ENCODE peak calls at places on chromosomes 5 and 9, in six cellular contexts. F, N, O, P, X and W are unnamed samples.

GRCh38 chr5:79333852-79334557 is 98.1 kb downstream of the JMY start:
- DNase-seq in F (peak; percentile 10), N (no peak), O (no peak), P (no peak), X (no peak), W (no peak)

GRCh38 chr9:78618735-78619134 is 321.8 kb downstream of the PSAT1 start:
- DNase-seq in F (no peak), N (no peak), O (no peak), P (no peak), X (no peak), W (no peak)

GRCh38 chr5:168365581-168366081 is 74.2 kb downstream of the WWC1 start:
- DNase-seq in F (peak; percentile 28), N (no peak), O (peak; percentile 95), P (peak; percentile 69), X (no peak), W (peak; percentile 74)

GRCh38 chr9:122580360-122580759 is 2.8 kb downstream of the OR1L8 start:
- DNase-seq in F (no peak), N (no peak), O (no peak), P (no peak), X (no peak), W (no peak)

GRCh38 chr9:123375725-123376132 is 19.7 kb downstream of the CRB2 start:
- DNase-seq in F (peak; percentile 37), N (peak; percentile 78), O (no peak), P (peak; percentile 85), X (peak; percentile 84), W (no peak)

GRCh38 chr9:68500457-68501158 is 40.1 kb downstream of the TMEM252 start:
- DNase-seq in F (peak; percentile 43), N (no peak), O (no peak), P (no peak), X (no peak), W (no peak)

GRCh38 chr9:91001146-91001611 is 199.6 kb downstream of the SYK start:
- DNase-seq in F (no peak), N (no peak), O (peak; percentile 69), P (no peak), X (no peak), W (peak; percentile 39)

GRCh38 chr9:122138560-122139268 is 20.9 kb downstream of the NDUFA8 start:
- DNase-seq in F (peak; percentile 63), N (no peak), O (no peak), P (no peak), X (no peak), W (no peak)

GRCh38 chr9:27701029-27701428 is 127.7 kb upstream of the C9orf72 start:
- DNase-seq in F (no peak), N (no peak), O (no peak), P (no peak), X (no peak), W (no peak)

GRCh38 chr9:124788542-124789217 is 11.7 kb downstream of the OLFML2A start:
- DNase-seq in F (no peak), N (no peak), O (no peak), P (no peak), X (peak; percentile 30), W (no peak)

GRCh38 chr9:136143215-136144001 is 24.7 kb upstream of the TMEM250 start:
- DNase-seq in F (peak; percentile 31), N (peak; percentile 56), O (no peak), P (no peak), X (no peak), W (no peak)

GRCh38 chr9:133449760-133450159 is 10.0 kb upstream of the CACFD1 start:
- DNase-seq in F (peak; percentile 50), N (no peak), O (peak; percentile 49), P (peak; percentile 57), X (no peak), W (peak; percentile 90)

GRCh38 chr9:94445846-94446245 is 109.0 kb upstream of the PCAT7 start:
- DNase-seq in F (no peak), N (no peak), O (no peak), P (no peak), X (no peak), W (no peak)

GRCh38 chr9:87011551-87011950 is 64.2 kb upstream of the GAS1 start:
- DNase-seq in F (no peak), N (peak; percentile 61), O (no peak), P (no peak), X (no peak), W (no peak)

GRCh38 chr5:61599370-61600140 is 267.5 kb downstream of the ZSWIM6 start:
- DNase-seq in F (peak; percentile 7), N (no peak), O (peak; percentile 24), P (no peak), X (no peak), W (no peak)

GRCh38 chr5:115033861-115034260 is 135.8 kb downstream of the TRIM36 start:
- DNase-seq in F (peak; percentile 6), N (no peak), O (no peak), P (no peak), X (no peak), W (no peak)

GRCh38 chr9:83062653-83063527 is at the start of gene RASEF:
- DNase-seq in F (no peak), N (peak; percentile 94), O (peak; percentile 45), P (peak; percentile 85), X (no peak), W (peak; percentile 82)

GRCh38 chr5:39102684-39103155 is 28.5 kb upstream of the RICTOR start:
- DNase-seq in F (peak; percentile 90), N (no peak), O (no peak), P (no peak), X (no peak), W (no peak)

GRCh38 chr5:118243068-118243467 is 745.3 kb downstream of the DTWD2 start:
- DNase-seq in F (no peak), N (no peak), O (no peak), P (no peak), X (no peak), W (no peak)

GRCh38 chr9:115650768-115651167 is 502.8 kb upstream of the PAPPA start:
- DNase-seq in F (no peak), N (no peak), O (no peak), P (no peak), X (no peak), W (no peak)

GRCh38 chr5:167012281-167013034 is 1279.0 kb upstream of the WWC1 start:
- DNase-seq in F (no peak), N (no peak), O (no peak), P (no peak), X (no peak), W (no peak)

GRCh38 chr9:37999501-38000189 is 69.4 kb downstream of the SHB start:
- DNase-seq in F (no peak), N (no peak), O (no peak), P (no peak), X (no peak), W (no peak)

GRCh38 chr5:158976035-158976434 is 123.7 kb downstream of the EBF1 start:
- DNase-seq in F (no peak), N (no peak), O (no peak), P (no peak), X (no peak), W (no peak)

DNA sequence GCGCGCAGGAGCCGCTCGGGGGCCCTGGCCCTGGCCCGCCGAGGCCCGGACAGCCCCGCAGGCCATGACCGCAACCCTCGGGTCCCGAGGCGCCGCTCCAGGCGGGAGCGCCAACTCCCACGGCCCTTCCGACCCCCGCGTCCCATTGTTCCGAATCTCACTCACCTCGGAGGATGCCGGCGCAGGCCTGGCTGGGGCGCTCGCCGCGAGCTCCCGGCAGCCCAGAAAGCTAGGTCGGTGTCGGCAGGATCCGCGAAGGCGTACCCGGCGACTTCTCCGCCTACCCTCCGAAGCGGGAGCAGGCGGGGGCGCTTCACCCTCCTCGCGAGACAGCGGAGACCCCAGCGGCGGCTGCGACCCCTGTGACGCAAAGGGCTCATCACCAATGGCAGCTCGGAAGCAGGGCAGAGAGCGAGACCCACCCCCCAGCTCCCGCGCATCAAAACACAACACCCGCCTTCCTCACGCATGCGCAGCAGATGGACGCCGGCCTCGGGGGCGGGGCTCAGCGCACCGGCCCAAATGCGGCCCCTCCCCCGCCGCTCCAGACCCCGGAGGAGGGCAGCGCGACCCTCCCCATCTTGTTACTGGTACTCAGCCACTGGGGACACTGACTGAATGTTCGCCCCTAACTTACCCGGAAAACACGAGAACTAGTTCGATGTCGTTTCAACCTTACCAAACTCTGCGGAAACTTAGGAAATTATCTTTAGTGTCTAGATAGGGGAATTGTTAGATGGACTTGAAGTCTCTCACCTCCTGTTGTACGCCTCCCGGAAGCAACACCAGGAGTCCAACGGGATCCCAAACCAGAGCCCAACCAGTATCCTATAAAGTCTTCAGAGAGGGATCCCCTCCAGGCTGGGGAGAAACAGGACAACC is 1.3 kb upstream of the SMIM27 start:
- DNase-seq in F (peak; percentile 93), N (peak; percentile 97), O (peak; percentile 89), P (peak; percentile 93), X (peak; percentile 97), W (peak; percentile 90)
- TF ChIP-seq POLR2AphosphoS5 in F (peak; percentile 57), N (peak; percentile 81), O (peak; percentile 64), P (peak; percentile 70), X (peak; percentile 81), W (peak; percentile 38)

DNA sequence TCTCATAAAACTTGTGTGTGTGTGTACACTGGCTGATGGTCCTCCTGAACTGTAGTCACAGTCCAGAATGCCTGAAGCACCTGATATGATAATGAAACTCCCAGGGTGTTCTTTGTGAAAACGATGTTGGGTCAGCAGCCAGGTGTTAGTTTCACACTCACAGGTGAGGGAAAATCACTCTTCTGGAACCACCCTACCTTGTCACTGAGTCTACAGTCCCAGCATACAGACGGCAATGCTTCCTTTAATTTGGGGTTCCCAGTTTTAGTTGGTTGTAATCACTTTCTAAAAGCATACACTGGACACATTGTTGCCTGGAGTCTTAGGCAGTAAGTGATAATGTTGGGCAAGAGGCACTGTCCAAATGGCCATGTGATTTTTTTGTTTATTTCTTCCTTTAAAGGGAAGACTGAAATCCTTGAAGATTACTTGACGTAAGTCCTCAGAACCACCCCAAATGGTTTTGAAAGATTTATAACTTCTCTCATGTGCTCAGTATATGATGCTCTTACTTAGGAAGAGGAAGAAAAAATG is 18.2 kb upstream of the MGAT1 start:
- DNase-seq in F (no peak), N (no peak), O (no peak), P (peak; percentile 41), X (no peak), W (no peak)
- H3K27ac ChIP-seq in F (no peak overlapping the region), N (peak overlapping the region; percentile 68), O (peak overlapping the region; percentile 88), P (peak overlapping the region; percentile 66), X (peak overlapping the region; percentile 64), W (peak overlapping the region; percentile 48)

DNA sequence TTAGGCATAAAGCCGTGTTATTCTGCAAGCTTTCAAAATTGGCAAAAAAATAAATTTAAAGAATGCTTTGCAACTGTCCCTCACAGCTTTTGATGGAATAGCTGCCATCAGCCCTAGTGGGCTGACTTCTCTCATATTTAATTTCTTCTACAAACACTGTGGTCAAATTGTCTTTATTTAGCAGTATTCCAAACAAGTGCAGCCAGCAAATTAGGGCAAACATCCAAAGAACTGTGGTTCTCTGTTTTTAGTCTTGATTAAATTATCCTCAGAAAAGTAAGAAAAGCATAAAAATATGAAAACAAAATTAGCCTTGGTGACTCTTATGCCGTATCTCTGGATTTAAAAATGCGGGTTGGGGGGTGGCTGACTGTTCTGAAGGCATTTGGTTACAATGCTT is 95.8 kb upstream of the RETREG1 start:
- DNase-seq in F (no peak), N (no peak), O (no peak), P (no peak), X (no peak), W (no peak)
- TF ChIP-seq POLR2AphosphoS5 in F (no peak), N (no peak), O (no peak), P (no peak), X (no peak), W (no peak)

DNA sequence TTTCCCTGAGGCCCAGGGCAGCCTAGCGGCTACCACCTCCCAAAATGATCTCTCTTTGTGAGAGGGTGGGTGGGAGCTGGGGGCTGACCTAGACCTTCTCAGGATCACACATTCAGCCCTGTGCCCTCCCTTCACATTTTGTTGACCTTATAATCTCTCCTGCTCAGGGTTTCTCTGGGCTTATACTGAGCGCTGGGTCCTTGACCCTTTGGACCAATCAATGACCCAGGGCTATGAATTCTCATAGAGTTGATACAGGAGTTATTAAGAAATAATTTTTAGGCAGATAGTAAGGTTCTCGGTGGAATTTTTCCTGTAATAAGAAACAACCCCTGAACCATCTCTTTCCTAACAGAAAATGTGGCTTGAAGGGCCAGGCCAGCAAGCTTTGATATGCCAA is 22.0 kb downstream of the GLRX start:
- DNase-seq in F (no peak), N (no peak), O (no peak), P (no peak), X (no peak), W (no peak)
- H3K27ac ChIP-seq in F (no peak overlapping the region), N (no peak overlapping the region), O (no peak overlapping the region), P (no peak overlapping the region), X (no peak overlapping the region), W (no peak overlapping the region)